ENCODE peak calls at places on chromosomes 4 and X, in seven cellular contexts. E, O, H, A, N, J and P are unnamed samples. For H3K27me3, the result is how much of the 10 kb centered on the place peaks cover.

GRCh38 chrX:68710870-68711576 is 63.6 kb downstream of the STARD8 start:
- DNase-seq in E (peak), O (no peak), H (no peak), A (no peak), N (peak), J (peak), P (no peak)

GRCh38 chr4:102715057-102715456 is 45.7 kb downstream of the MANBA start:
- DNase-seq in E (no peak), O (no peak), H (no peak), A (no peak), N (no peak), J (no peak), P (no peak)

GRCh38 chr4:158996669-158997074 is 106.2 kb upstream of the RAPGEF2 start:
- DNase-seq in E (no peak), O (no peak), H (no peak), A (no peak), N (no peak), J (peak), P (peak)

GRCh38 chrX:129957241-129958099 is 25.0 kb upstream of the BCORL1 start:
- DNase-seq in E (peak), O (no peak), H (peak), A (no peak), N (peak), J (no peak), P (peak)

GRCh38 chr4:2075171-2075986 is 16.3 kb downstream of the NAT8L start:
- DNase-seq in E (no peak), O (no peak), H (no peak), A (no peak), N (no peak), J (no peak), P (no peak)

GRCh38 chr4:126046081-126046614 is 731.4 kb downstream of the FAT4 start:
- DNase-seq in E (no peak), O (no peak), H (no peak), A (no peak), N (no peak), J (no peak), P (no peak)

GRCh38 chr4:76301068-76301774 is 5.3 kb upstream of the STBD1 start:
- DNase-seq in E (peak), O (no peak), H (no peak), A (no peak), N (no peak), J (peak), P (peak)

GRCh38 chr4:98687876-98688275 is 29.5 kb upstream of the TSPAN5 start:
- DNase-seq in E (no peak), O (no peak), H (no peak), A (no peak), N (no peak), J (no peak), P (no peak)

GRCh38 chr4:8540586-8540985 is 39.6 kb upstream of the GPR78 start:
- DNase-seq in E (no peak), O (no peak), H (no peak), A (no peak), N (no peak), J (no peak), P (no peak)

GRCh38 chr4:41632481-41633073 is 94.6 kb downstream of the LIMCH1 start:
- DNase-seq in E (no peak), O (no peak), H (no peak), A (no peak), N (no peak), J (no peak), P (peak)

GRCh38 chr4:148951346-148951745 is 509.1 kb upstream of the NR3C2 start:
- DNase-seq in E (no peak), O (no peak), H (no peak), A (no peak), N (no peak), J (no peak), P (no peak)

GRCh38 chr4:87819281-87819919 is 13.4 kb upstream of the MEPE start:
- DNase-seq in E (no peak), O (no peak), H (no peak), A (no peak), N (no peak), J (peak), P (no peak)

GRCh38 chr4:111323496-111323895 is 700.6 kb upstream of the PITX2 start:
- DNase-seq in E (no peak), O (no peak), H (no peak), A (no peak), N (no peak), J (no peak), P (no peak)

GRCh38 chr4:40940317-40940720 is 190.6 kb downstream of the NSUN7 start:
- DNase-seq in E (no peak), O (no peak), H (peak), A (no peak), N (peak), J (no peak), P (peak)

DNA sequence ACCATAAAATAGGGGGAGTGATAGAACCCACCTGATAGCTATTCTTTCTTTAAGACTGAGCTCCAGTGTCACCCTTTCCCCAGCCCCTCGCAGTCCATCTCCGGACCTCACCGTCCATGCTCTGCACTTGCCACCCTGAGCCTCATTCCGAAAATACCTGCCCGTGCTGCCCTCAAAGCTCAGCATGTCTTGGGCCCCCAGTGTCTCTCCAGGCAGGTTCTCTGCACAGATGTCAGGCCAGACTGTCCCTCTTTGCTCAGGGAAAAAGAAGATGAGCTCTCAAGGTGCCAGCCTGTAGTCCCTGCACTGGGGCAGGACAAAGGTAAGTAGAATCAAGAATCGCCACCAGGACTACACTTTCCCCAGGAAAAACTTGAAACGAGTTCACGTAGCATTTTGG is 9.8 kb upstream of the WFS1 start:
- DNase-seq in E (no peak), O (no peak), H (no peak), A (no peak), N (no peak), J (no peak), P (no peak)
- H3K27me3 ChIP-seq in E (under half), O (under half), H (under half), A (under half), N (under half), J (under half), P (under half)

DNA sequence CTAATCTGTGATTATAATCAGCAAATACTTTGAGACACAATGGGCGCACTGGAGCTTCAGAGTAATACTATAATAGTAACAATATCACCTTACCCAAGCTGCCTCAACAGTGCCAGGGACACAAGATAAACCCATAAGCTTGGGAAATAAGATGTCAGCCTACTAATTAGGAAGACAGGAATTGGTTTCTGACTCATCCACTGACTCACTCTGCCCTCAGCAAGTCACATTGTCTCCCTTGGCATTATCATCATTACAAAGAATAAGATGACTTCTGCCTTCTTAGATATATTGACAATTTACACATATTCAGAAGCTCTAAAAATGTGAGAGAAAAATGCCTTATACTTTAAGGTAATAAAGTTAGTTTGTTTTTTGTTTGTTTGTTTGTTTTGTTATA is 311.6 kb downstream of the FAM133A start:
- DNase-seq in E (no peak), O (no peak), H (no peak), A (no peak), N (no peak), J (peak), P (peak)
- H3K27me3 ChIP-seq in E (under half), O (under half), H (under half), A (under half), N (under half), J (under half), P (under half)

GRCh38 chr4:13531609-13531998 is 12.7 kb downstream of the NKX3-2 start:
- DNase-seq in E (no peak), O (no peak), H (no peak), A (no peak), N (no peak), J (no peak), P (peak)
- H3K27me3 ChIP-seq in E (under half), O (under half), H (half or more), A (under half), N (under half), J (half or more), P (half or more)

GRCh38 chr4:171612907-171613306 is 200.3 kb upstream of the GALNTL6 start:
- DNase-seq in E (no peak), O (no peak), H (no peak), A (no peak), N (no peak), J (no peak), P (no peak)
- H3K27me3 ChIP-seq in E (under half), O (under half), H (under half), A (under half), N (under half), J (under half), P (under half)

DNA sequence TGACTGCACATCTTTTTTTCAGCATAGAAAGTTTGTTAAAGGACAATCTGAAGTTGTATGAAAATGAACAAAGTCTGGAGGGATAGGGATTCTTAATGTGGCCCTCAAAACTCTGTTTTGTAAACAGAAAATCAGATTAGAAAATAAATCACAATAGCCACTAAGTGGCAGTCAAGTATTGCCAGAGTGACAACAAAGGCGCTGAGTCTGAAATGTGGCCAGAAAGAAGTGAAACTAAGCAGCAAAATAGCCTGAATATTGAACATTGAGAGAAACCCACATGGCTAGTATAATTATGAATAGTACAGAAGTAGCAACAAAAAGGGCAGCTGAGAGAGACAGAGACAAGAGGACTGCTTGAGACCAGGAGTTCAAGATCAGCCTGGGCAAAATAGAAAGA is 81.1 kb upstream of the CT45A1 start:
- DNase-seq in E (no peak), O (no peak), H (no peak), A (no peak), N (no peak), J (no peak), P (no peak)
- H3K27me3 ChIP-seq in E (under half), O (under half), H (under half), A (under half), N (under half), J (under half), P (under half)

DNA sequence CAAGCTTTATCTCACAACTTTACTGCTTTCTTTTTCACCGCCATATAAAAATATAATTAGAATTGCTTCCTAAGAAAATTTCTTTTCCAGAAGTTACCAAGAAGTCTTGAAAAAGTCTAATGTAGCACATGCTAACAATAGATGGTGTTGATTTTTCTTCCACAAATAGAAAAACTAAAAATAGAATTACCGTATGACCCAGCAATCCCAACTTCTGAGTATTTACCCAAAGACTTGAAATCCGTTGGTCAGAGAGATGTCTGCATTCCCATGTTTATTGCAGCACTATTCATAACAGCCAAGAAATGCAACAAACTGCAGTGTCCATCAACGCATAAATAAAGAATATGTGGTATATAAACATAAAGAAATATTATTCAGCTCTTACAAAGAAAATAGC is 17.8 kb upstream of the EDNRA start:
- DNase-seq in E (no peak), O (no peak), H (no peak), A (no peak), N (no peak), J (no peak), P (no peak)
- H3K27me3 ChIP-seq in E (under half), O (under half), H (under half), A (under half), N (under half), J (under half), P (under half)

DNA sequence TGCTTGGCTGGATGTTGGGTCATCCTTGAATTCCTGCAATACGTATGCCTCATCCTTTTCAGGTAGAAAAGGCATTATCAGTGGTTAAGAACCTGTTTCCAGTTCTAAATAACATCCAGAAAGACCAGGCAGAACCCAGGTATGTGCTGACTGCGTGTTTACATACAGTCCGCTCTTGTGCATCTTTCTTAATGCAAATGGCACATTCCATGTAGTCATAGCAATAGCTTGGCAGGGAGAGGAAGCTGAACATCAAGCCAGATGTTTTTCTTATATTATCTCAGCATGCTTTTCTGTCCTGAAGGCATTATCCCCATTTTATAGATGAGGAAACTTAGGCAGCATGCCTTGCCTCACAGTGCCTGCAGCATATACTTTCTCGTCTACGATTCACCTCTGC is 2.1 kb downstream of the DCLK2 start:
- DNase-seq in E (no peak), O (no peak), H (no peak), A (no peak), N (no peak), J (no peak), P (no peak)
- H3K27me3 ChIP-seq in E (under half), O (under half), H (under half), A (under half), N (under half), J (under half), P (under half)